ENCODE peak calls at places on chromosomes 3 and 15, in ten cellular contexts. J, E, I, P, X, U, Q, G, K and Y are unnamed samples. For H3K36me3, the result is how much of the 10 kb centered on the place peaks cover.

GRCh38 chr3:46947981-46948791 is 28.4 kb downstream of the CCDC12 start:
- DNase-seq in J (peak), E (no peak), I (peak), P (peak), X (peak), U (peak), Q (peak), G (peak), K (peak), Y (no peak)

GRCh38 chr15:68207176-68207935 is 2.2 kb upstream of the CALML4 start:
- DNase-seq in J (no peak), E (no peak), I (no peak), P (no peak), X (no peak), U (peak), Q (no peak), G (peak), K (no peak), Y (no peak)

GRCh38 chr15:90062023-90062728 is 40.1 kb downstream of the IDH2 start:
- DNase-seq in J (peak), E (no peak), I (peak), P (peak), X (peak), U (peak), Q (no peak), G (peak), K (no peak), Y (no peak)

GRCh38 chr15:58244546-58244945 is 106.4 kb downstream of the AQP9 start:
- DNase-seq in J (no peak), E (no peak), I (no peak), P (no peak), X (no peak), U (no peak), Q (no peak), G (no peak), K (no peak), Y (no peak)

GRCh38 chr3:159764211-159765024 is 224.2 kb upstream of the IL12A start:
- DNase-seq in J (no peak), E (peak), I (no peak), P (peak), X (peak), U (peak), Q (peak), G (no peak), K (peak), Y (no peak)

GRCh38 chr15:49645937-49646336 is 25.1 kb downstream of the DTWD1 start:
- DNase-seq in J (peak), E (peak), I (no peak), P (no peak), X (peak), U (peak), Q (peak), G (peak), K (no peak), Y (no peak)

GRCh38 chr3:156448300-156448699 is 106.6 kb downstream of the SSR3 start:
- DNase-seq in J (peak), E (no peak), I (no peak), P (no peak), X (peak), U (peak), Q (no peak), G (no peak), K (no peak), Y (no peak)

GRCh38 chr15:100687532-100688215 is 85.3 kb downstream of the ASB7 start:
- DNase-seq in J (peak), E (no peak), I (no peak), P (no peak), X (peak), U (no peak), Q (peak), G (peak), K (no peak), Y (no peak)

GRCh38 chr3:162586591-162586990 is 1090.0 kb downstream of the OTOL1 start:
- DNase-seq in J (peak), E (no peak), I (no peak), P (no peak), X (no peak), U (no peak), Q (no peak), G (no peak), K (no peak), Y (no peak)

GRCh38 chr3:144055604-144056003 is 84.0 kb downstream of the DIPK2A start:
- DNase-seq in J (peak), E (no peak), I (no peak), P (no peak), X (peak), U (no peak), Q (no peak), G (no peak), K (no peak), Y (no peak)

GRCh38 chr15:33311312-33311971 is 675 bp downstream of the RYR3 start:
- DNase-seq in J (no peak), E (no peak), I (peak), P (no peak), X (no peak), U (no peak), Q (no peak), G (no peak), K (no peak), Y (no peak)
- H3K4me3 ChIP-seq in J (no peak), E (peak), I (no peak), P (peak), X (peak), U (no peak), Q (peak), G (no peak), K (peak), Y (no peak)

DNA sequence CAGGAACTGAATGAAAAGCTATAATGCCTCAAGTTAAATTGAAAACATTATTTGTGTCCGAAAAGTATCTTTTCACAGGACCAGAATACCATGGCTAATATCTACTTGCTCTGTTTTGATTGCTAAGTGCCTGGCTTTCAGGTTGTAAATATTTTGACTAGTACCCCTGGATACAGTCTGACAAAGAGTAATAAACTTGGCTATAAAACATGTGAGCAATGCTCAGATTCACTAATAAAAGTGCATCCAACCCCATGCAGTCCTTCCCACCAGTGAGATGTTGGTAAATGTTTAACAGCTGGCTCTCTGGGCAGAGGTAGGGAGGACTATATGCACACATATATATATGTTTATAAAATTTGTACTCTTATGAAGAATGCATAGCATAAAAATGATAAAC is 281.8 kb upstream of the TGFBR2 start:
- DNase-seq in J (peak), E (no peak), I (no peak), P (no peak), X (no peak), U (no peak), Q (no peak), G (no peak), K (no peak), Y (peak)
- H3K36me3 ChIP-seq in J (under half), E (under half), I (under half), P (under half), X (under half), U (under half), Q (under half), G (under half), K (under half), Y (under half)

DNA sequence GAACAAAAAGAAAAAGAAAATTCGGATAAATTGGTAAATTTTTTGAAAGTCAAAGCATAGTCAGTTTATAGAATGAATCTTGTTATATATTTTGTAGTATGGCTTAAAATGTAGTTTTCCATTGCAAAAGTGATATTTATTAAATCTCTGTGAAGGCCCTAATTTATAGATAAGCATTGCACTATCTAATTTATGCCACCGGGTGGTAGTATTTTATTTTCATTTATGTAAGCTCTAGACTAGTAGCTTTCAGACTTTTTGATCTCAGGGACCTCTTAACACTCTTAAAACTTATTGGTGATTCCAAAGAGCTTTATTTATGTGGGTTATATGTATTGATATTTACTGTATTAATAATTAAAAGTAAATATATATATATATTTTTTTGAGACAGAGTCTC is 133.9 kb upstream of the LRRFIP2 start:
- DNase-seq in J (peak), E (no peak), I (no peak), P (no peak), X (peak), U (no peak), Q (no peak), G (no peak), K (no peak), Y (no peak)
- TF ChIP-seq CTCF in J (peak), E (peak), I (no peak), P (peak), X (peak), U (peak), Q (peak), G (peak), K (peak), Y (peak)

GRCh38 chr3:39896184-39896583 is 86.8 kb downstream of the MYRIP start:
- DNase-seq in J (no peak), E (no peak), I (no peak), P (no peak), X (no peak), U (no peak), Q (no peak), G (no peak), K (no peak), Y (no peak)

DNA sequence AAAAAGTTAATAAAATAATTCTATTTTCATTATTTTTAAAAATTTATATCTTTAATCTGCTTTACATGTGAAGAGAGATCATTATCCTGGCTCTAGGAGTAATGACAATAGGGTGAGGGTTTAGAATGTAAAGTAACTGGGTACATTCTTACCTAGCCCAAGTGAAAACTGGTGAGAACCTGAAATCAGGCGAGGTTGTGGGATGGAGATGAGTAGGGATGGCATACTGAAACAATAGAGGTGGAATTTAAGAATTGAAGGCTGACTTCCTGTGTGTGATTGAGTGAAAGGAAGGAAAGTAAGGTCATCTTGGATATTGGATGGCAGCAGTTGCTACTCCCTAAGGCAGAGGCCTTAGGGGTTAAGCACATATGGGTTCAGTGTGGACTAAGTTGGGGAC is 82.7 kb downstream of the MYRIP start:
- DNase-seq in J (no peak), E (no peak), I (no peak), P (no peak), X (no peak), U (no peak), Q (no peak), G (no peak), K (no peak), Y (no peak)
- H3K4me3 ChIP-seq in J (no peak), E (no peak), I (no peak), P (no peak), X (no peak), U (no peak), Q (no peak), G (no peak), K (no peak), Y (no peak)

GRCh38 chr15:75425966-75426500 is 25.5 kb downstream of the SIN3A start:
- DNase-seq in J (no peak), E (no peak), I (no peak), P (no peak), X (no peak), U (no peak), Q (no peak), G (no peak), K (no peak), Y (no peak)

GRCh38 chr15:75416584-75416983 is 34.9 kb downstream of the SIN3A start:
- DNase-seq in J (no peak), E (no peak), I (no peak), P (no peak), X (no peak), U (no peak), Q (no peak), G (no peak), K (no peak), Y (no peak)

GRCh38 chr15:75428152-75428551 is 23.3 kb downstream of the SIN3A start:
- DNase-seq in J (no peak), E (no peak), I (no peak), P (no peak), X (no peak), U (no peak), Q (no peak), G (no peak), K (no peak), Y (no peak)

GRCh38 chr15:75420698-75421097 is 30.8 kb downstream of the SIN3A start:
- DNase-seq in J (peak), E (no peak), I (no peak), P (no peak), X (peak), U (no peak), Q (no peak), G (no peak), K (no peak), Y (no peak)

GRCh38 chr15:75422554-75422953 is 28.9 kb downstream of the SIN3A start:
- DNase-seq in J (no peak), E (no peak), I (no peak), P (no peak), X (no peak), U (no peak), Q (no peak), G (no peak), K (no peak), Y (no peak)
- H3K36me3 ChIP-seq in J (under half), E (under half), I (under half), P (half or more), X (under half), U (under half), Q (half or more), G (under half), K (half or more), Y (under half)

DNA sequence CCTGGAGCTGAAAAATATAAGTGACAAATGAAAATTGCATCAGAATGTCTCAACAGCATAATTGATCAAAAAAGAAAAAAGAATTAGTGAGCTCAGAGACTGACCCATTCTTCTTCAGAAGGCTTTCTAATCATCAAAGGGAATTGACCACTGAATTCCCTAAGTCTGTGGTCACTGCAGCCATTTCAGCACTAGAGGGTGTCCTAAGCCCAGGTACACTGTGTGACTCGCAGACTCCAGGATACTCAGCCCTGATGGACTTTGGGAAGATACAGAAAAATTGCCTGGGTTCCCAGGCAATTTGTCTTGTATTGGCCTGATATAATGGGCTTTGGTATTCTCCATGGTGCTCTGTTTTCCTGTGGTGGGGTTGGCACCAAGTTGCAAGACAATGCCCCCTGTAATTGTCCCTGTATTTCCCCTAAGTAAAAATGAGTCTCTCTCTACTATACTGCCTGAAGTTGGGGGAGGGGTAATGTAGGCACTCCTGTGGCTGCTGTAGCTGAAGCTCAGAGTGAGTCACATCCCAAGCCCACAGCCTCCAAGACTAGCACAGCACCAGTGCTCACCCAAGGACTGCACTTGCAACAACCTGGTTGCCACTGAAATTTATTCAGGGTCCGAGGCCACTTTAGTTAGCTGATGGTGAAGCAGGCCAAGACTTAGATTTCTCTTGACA is 256.0 kb upstream of the STAC start:
- DNase-seq in J (peak), E (no peak), I (no peak), P (no peak), X (peak), U (no peak), Q (no peak), G (peak), K (no peak), Y (peak)
- TF ChIP-seq CTCF in J (peak), E (no peak), I (no peak), P (no peak), X (peak), U (no peak), Q (no peak), G (peak), K (no peak), Y (peak)

GRCh38 chr3:49121244-49121671 is 635 bp upstream of the USP19 start:
- DNase-seq in J (no peak), E (no peak), I (peak), P (no peak), X (no peak), U (peak), Q (no peak), G (no peak), K (no peak), Y (no peak)
- H3K4me3 ChIP-seq in J (peak), E (peak), I (no peak), P (peak), X (no peak), U (peak), Q (peak), G (no peak), K (peak), Y (no peak)

GRCh38 chr3:30695302-30696061 is 89.1 kb downstream of the TGFBR2 start:
- DNase-seq in J (no peak), E (no peak), I (no peak), P (no peak), X (no peak), U (no peak), Q (no peak), G (no peak), K (no peak), Y (no peak)

GRCh38 chr3:30692498-30693130 is 86.2 kb downstream of the TGFBR2 start:
- DNase-seq in J (peak), E (no peak), I (no peak), P (no peak), X (no peak), U (no peak), Q (no peak), G (no peak), K (no peak), Y (no peak)

GRCh38 chr3:30693470-30694120 is 87.2 kb downstream of the TGFBR2 start:
- DNase-seq in J (peak), E (no peak), I (no peak), P (no peak), X (peak), U (peak), Q (no peak), G (peak), K (no peak), Y (no peak)

GRCh38 chr3:30694668-30695067 is 88.3 kb downstream of the TGFBR2 start:
- DNase-seq in J (no peak), E (no peak), I (no peak), P (no peak), X (no peak), U (no peak), Q (no peak), G (no peak), K (no peak), Y (no peak)

DNA sequence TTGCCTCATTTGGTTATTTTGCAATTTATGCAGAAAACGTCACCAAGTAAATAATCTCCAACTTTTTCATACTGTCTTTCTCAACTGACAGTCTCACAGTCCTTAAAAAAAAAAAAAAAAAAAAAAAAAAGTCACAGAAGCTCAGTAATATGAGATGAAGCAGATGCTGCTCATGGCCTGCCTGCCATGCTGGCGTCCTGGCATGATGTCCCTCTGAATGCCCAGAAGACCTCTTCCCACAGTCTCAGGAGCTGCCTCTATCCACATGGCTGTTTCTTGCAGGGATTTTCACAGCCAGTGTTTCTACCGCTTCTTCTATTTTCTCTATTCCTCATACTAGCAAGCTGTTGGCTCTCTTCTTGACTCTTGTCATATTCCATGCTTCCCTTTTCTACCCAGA is 87.7 kb downstream of the TGFBR2 start:
- DNase-seq in J (no peak), E (no peak), I (no peak), P (no peak), X (no peak), U (no peak), Q (no peak), G (no peak), K (no peak), Y (no peak)
- H3K36me3 ChIP-seq in J (under half), E (under half), I (under half), P (half or more), X (under half), U (under half), Q (under half), G (under half), K (half or more), Y (under half)